ENCODE peak calls at places on chromosomes 5 and 9, in nine cellular contexts. M, A, U, I, N, C, L, K and G are unnamed samples.

GRCh38 chr9:124022201-124023121 is 10.9 kb downstream of the LHX2 start:
- DNase-seq in M (no peak), A (peak), U (peak), I (peak), N (peak), C (peak), L (no peak), K (no peak), G (no peak)

GRCh38 chr5:132483101-132483500 is 7.5 kb downstream of the IRF1 start:
- DNase-seq in M (peak), A (no peak), U (no peak), I (no peak), N (peak), C (no peak), L (no peak), K (no peak), G (no peak)

GRCh38 chr9:90830977-90831376 is 29.4 kb downstream of the SYK start:
- DNase-seq in M (no peak), A (no peak), U (no peak), I (no peak), N (no peak), C (no peak), L (no peak), K (no peak), G (no peak)

GRCh38 chr5:174399411-174399810 is 325.0 kb upstream of the MSX2 start:
- DNase-seq in M (no peak), A (no peak), U (no peak), I (no peak), N (no peak), C (no peak), L (no peak), K (no peak), G (no peak)

GRCh38 chr5:112004867-112005532 is 248.0 kb upstream of the NREP start:
- DNase-seq in M (no peak), A (no peak), U (peak), I (no peak), N (no peak), C (no peak), L (no peak), K (no peak), G (no peak)

GRCh38 chr9:136658849-136659535 is 3.7 kb upstream of the EGFL7 start:
- DNase-seq in M (peak), A (peak), U (no peak), I (no peak), N (no peak), C (no peak), L (no peak), K (no peak), G (no peak)

GRCh38 chr5:175305251-175305650 is 138.7 kb downstream of the DRD1 start:
- DNase-seq in M (no peak), A (no peak), U (no peak), I (no peak), N (no peak), C (no peak), L (no peak), K (no peak), G (no peak)

GRCh38 chr9:108259917-108260675 is 595.7 kb downstream of the ACTL7B start:
- DNase-seq in M (no peak), A (no peak), U (peak), I (no peak), N (no peak), C (no peak), L (no peak), K (no peak), G (no peak)

GRCh38 chr5:43554497-43554896 is 2.4 kb downstream of the PAIP1 start:
- DNase-seq in M (no peak), A (no peak), U (no peak), I (no peak), N (no peak), C (no peak), L (no peak), K (no peak), G (no peak)

GRCh38 chr5:152170350-152170749 is 234.7 kb downstream of the NMUR2 start:
- DNase-seq in M (no peak), A (no peak), U (no peak), I (no peak), N (peak), C (no peak), L (peak), K (no peak), G (no peak)

GRCh38 chr9:130129425-130130061 is 42.7 kb upstream of the NCS1 start:
- DNase-seq in M (no peak), A (no peak), U (no peak), I (no peak), N (no peak), C (no peak), L (no peak), K (no peak), G (no peak)

GRCh38 chr5:96968614-96969013 is 32.7 kb downstream of the LNPEP start:
- DNase-seq in M (no peak), A (no peak), U (no peak), I (no peak), N (no peak), C (peak), L (no peak), K (no peak), G (no peak)

GRCh38 chr5:58191451-58191850 is 268.4 kb downstream of the PLK2 start:
- DNase-seq in M (no peak), A (no peak), U (no peak), I (no peak), N (no peak), C (no peak), L (no peak), K (no peak), G (no peak)

GRCh38 chr5:31556461-31556860 is 24.4 kb downstream of the C5orf22 start:
- DNase-seq in M (no peak), A (no peak), U (no peak), I (no peak), N (no peak), C (no peak), L (no peak), K (no peak), G (no peak)

GRCh38 chr5:181261320-181262085 is 560 bp upstream of the TRIM52 start:
- DNase-seq in M (peak), A (peak), U (peak), I (peak), N (peak), C (peak), L (peak), K (no peak), G (no peak)

GRCh38 chr5:124087752-124088151 is 575.8 kb downstream of the CSNK1G3 start:
- DNase-seq in M (no peak), A (no peak), U (no peak), I (no peak), N (no peak), C (no peak), L (no peak), K (no peak), G (no peak)

GRCh38 chr9:101229606-101230005 is 155.2 kb downstream of the BAAT start:
- DNase-seq in M (no peak), A (no peak), U (no peak), I (no peak), N (no peak), C (no peak), L (no peak), K (no peak), G (no peak)

GRCh38 chr5:5497132-5497748 is 74.8 kb downstream of the ICE1 start:
- DNase-seq in M (no peak), A (peak), U (peak), I (peak), N (peak), C (peak), L (peak), K (no peak), G (no peak)

GRCh38 chr5:130975299-130975698 is 189.8 kb downstream of the HINT1 start:
- DNase-seq in M (no peak), A (no peak), U (no peak), I (no peak), N (no peak), C (no peak), L (peak), K (no peak), G (no peak)

GRCh38 chr5:140605879-140606278 is 27.1 kb downstream of the CD14 start:
- DNase-seq in M (no peak), A (no peak), U (peak), I (no peak), N (no peak), C (no peak), L (no peak), K (no peak), G (no peak)

GRCh38 chr9:115127191-115127817 is 9.3 kb upstream of the TNC start:
- DNase-seq in M (no peak), A (no peak), U (peak), I (no peak), N (no peak), C (no peak), L (no peak), K (no peak), G (no peak)

GRCh38 chr5:176364765-176365662 is at the start of gene ARL10:
- DNase-seq in M (peak), A (no peak), U (peak), I (peak), N (peak), C (peak), L (peak), K (no peak), G (no peak)
- TF ChIP-seq CTCF in M (no peak), A (no peak), U (no peak), I (no peak), N (no peak), C (no peak), L (no peak), K (no peak), G (no peak)

DNA sequence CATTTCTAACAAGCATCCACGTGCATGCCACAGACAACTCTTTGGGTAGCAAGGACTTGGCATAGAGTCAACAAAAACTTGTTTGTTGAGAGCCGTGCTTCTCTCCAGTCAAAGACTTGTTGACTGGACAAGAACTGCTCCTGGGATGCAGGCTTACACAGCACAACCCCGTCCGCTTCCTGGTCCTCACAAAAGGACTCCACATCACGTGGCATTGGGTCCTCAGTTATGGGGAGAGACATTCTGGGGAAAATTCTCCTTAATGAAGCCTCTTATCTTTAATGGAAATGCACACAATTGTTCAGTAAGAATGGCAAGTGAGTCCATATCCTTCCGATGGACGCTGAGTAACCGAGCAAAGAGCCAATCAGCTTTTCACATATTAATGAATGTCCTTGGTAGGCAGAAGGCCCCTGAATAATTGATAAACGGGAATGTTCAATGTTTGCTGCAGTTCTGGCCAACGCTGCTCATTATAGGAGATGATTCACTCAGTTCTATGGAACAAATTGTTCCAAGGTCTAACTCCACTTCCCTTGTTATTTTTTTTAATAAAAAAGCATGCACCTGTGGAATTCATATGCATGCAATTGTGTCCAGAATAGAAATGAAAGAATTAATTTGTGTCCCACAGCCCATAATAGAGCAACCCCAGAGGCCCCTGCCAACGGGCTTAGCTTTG is 97.0 kb upstream of the ZNF366 start:
- DNase-seq in M (no peak), A (no peak), U (peak), I (no peak), N (no peak), C (no peak), L (no peak), K (no peak), G (no peak)
- TF ChIP-seq CTCF in M (no peak), A (no peak), U (no peak), I (no peak), N (no peak), C (no peak), L (no peak), K (no peak), G (no peak)

GRCh38 chr9:1869843-1870242 is 145.3 kb upstream of the SMARCA2 start:
- DNase-seq in M (no peak), A (peak), U (peak), I (peak), N (no peak), C (peak), L (no peak), K (no peak), G (no peak)
- TF ChIP-seq CTCF in M (peak), A (peak), U (peak), I (peak), N (peak), C (peak), L (no peak), K (peak), G (no peak)

DNA sequence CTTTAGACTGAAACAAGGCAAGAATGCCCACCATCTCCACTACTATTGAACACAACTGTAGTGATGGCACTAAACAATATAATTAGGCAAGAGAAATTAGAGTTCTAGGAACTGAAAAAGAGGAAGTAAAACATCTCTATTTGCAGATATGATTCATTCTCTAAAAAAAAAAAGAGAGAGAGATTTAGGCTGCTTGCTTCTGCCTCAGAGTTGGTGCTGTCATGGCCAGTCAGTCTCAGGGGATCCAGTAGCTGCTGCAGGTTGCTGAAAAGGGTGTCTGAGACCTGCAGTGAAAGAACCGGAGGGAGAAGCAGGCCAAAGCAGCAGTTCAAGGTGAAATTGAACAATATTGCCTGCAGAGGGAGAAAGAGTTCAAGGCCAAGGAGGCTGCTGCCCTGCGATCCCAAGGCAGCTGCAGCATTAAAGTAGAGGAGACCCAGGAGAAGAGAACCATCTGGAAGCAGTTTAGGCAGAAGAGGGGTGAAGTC is 72.5 kb downstream of the AP3B1 start:
- DNase-seq in M (no peak), A (peak), U (peak), I (no peak), N (no peak), C (no peak), L (no peak), K (no peak), G (no peak)
- TF ChIP-seq CTCF in M (no peak), A (peak), U (peak), I (no peak), N (no peak), C (peak), L (no peak), K (no peak), G (peak)

GRCh38 chr9:112917027-112917986 is 26.6 kb upstream of the SLC46A2 start:
- DNase-seq in M (no peak), A (no peak), U (no peak), I (no peak), N (no peak), C (no peak), L (no peak), K (no peak), G (no peak)

GRCh38 chr9:112925058-112925641 is 34.5 kb upstream of the SLC46A2 start:
- DNase-seq in M (no peak), A (peak), U (peak), I (peak), N (no peak), C (peak), L (peak), K (no peak), G (no peak)

GRCh38 chr9:112917987-112918362 is 27.3 kb upstream of the SLC46A2 start:
- DNase-seq in M (no peak), A (no peak), U (no peak), I (no peak), N (no peak), C (no peak), L (no peak), K (no peak), G (no peak)

DNA sequence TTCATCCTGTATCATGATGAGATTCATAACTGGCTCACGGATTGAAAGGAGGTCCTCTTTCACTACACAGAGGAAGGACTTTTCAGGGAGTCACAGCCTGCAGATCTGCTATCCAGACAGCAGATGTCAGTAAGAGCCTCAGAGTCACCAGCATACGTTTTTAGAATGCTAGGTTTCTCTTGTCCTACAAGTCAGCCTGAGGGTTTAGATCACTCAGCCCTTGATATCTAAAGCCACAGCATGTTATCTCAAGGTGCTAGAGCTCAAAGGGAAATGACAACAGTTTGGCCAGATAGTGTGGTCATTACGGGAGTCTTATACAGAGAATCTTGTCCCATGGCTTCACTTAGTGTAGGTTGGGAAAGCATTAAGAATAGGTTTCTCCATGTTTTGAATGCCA is 30.9 kb upstream of the SLC46A2 start:
- DNase-seq in M (no peak), A (peak), U (peak), I (peak), N (no peak), C (peak), L (no peak), K (no peak), G (peak)
- TF ChIP-seq CTCF in M (no peak), A (peak), U (peak), I (peak), N (peak), C (peak), L (peak), K (no peak), G (peak)

GRCh38 chr5:159440235-159440634 is 109.9 kb upstream of the IL12B start:
- DNase-seq in M (no peak), A (no peak), U (no peak), I (no peak), N (no peak), C (no peak), L (no peak), K (no peak), G (no peak)
- TF ChIP-seq CTCF in M (no peak), A (no peak), U (no peak), I (no peak), N (no peak), C (no peak), L (no peak), K (no peak), G (no peak)